ENCODE peak calls at places on chromosomes 11 and 22, in nine cellular contexts. N, O, J, R, S, Q, B, F and Y are unnamed samples.

GRCh38 chr11:9691865-9692264 is 28.0 kb downstream of the SWAP70 start:
- DNase-seq in N (no peak), O (peak), J (peak), R (no peak), S (no peak), Q (no peak), B (no peak), F (no peak), Y (no peak)

GRCh38 chr11:69234171-69234570 is 59.8 kb upstream of the MYEOV start:
- DNase-seq in N (no peak), O (no peak), J (no peak), R (no peak), S (peak), Q (no peak), B (no peak), F (no peak), Y (no peak)

GRCh38 chr22:46609175-46609690 is 11.0 kb upstream of the GRAMD4 start:
- DNase-seq in N (no peak), O (no peak), J (no peak), R (no peak), S (peak), Q (no peak), B (no peak), F (peak), Y (no peak)

GRCh38 chr22:40009953-40010751 is 15.4 kb downstream of the FAM83F start:
- DNase-seq in N (no peak), O (no peak), J (no peak), R (no peak), S (no peak), Q (no peak), B (no peak), F (no peak), Y (no peak)

GRCh38 chr11:68388595-68389198 is 71.9 kb upstream of the PPP6R3 start:
- DNase-seq in N (no peak), O (no peak), J (no peak), R (no peak), S (no peak), Q (no peak), B (no peak), F (no peak), Y (no peak)

GRCh38 chr22:33076368-33076767 is 18.2 kb upstream of the SYN3 start:
- DNase-seq in N (no peak), O (no peak), J (no peak), R (no peak), S (no peak), Q (no peak), B (no peak), F (no peak), Y (no peak)

GRCh38 chr11:122271167-122271566 is 155.2 kb upstream of the BLID start:
- DNase-seq in N (no peak), O (no peak), J (no peak), R (no peak), S (no peak), Q (no peak), B (no peak), F (no peak), Y (no peak)

GRCh38 chr11:69905611-69906452 is 86.6 kb upstream of the FGF3 start:
- DNase-seq in N (no peak), O (no peak), J (no peak), R (no peak), S (peak), Q (no peak), B (peak), F (peak), Y (no peak)

GRCh38 chr22:35610741-35611140 is 6.4 kb downstream of the MB start:
- DNase-seq in N (no peak), O (no peak), J (no peak), R (no peak), S (no peak), Q (no peak), B (no peak), F (no peak), Y (no peak)

GRCh38 chr11:35792148-35792845 is 129.7 kb downstream of the TRIM44 start:
- DNase-seq in N (no peak), O (no peak), J (no peak), R (no peak), S (peak), Q (no peak), B (no peak), F (no peak), Y (no peak)

GRCh38 chr11:83727251-83727650 is 441.1 kb upstream of the CCDC90B start:
- DNase-seq in N (no peak), O (no peak), J (no peak), R (no peak), S (no peak), Q (no peak), B (no peak), F (no peak), Y (no peak)
- TF ChIP-seq POLR2A in N (no peak), O (no peak), J (no peak), R (no peak), S (no peak), Q (no peak), B (no peak), F (no peak), Y (no peak)

GRCh38 chr11:117299351-117300300 is 8.5 kb downstream of the BACE1-AS start:
- DNase-seq in N (no peak), O (no peak), J (no peak), R (no peak), S (no peak), Q (no peak), B (no peak), F (no peak), Y (no peak)
- TF ChIP-seq POLR2AphosphoS5 in N (no peak), O (no peak), J (no peak), R (no peak), S (no peak), Q (no peak), B (no peak), F (no peak), Y (no peak)

GRCh38 chr22:20857247-20857643 is 1.4 kb downstream of the PI4KA start:
- DNase-seq in N (no peak), O (no peak), J (no peak), R (no peak), S (no peak), Q (no peak), B (peak), F (no peak), Y (no peak)
- H3K4me3 ChIP-seq in N (peak), O (peak), J (peak), R (peak), S (peak), Q (peak), B (peak), F (peak), Y (no peak)

GRCh38 chr11:7512525-7513209 is 1.1 kb upstream of the PPFIBP2 start:
- DNase-seq in N (no peak), O (no peak), J (peak), R (peak), S (peak), Q (peak), B (peak), F (peak), Y (peak)
- TF ChIP-seq POLR2A in N (peak), O (no peak), J (no peak), R (no peak), S (no peak), Q (no peak), B (no peak), F (no peak), Y (peak)

GRCh38 chr11:119875841-119876600 is 147.0 kb upstream of the NECTIN1 start:
- DNase-seq in N (no peak), O (no peak), J (no peak), R (no peak), S (no peak), Q (no peak), B (no peak), F (peak), Y (no peak)
- TF ChIP-seq POLR2AphosphoS5 in N (no peak), O (no peak), J (no peak), R (no peak), S (no peak), Q (no peak), B (no peak), F (no peak), Y (no peak)

DNA sequence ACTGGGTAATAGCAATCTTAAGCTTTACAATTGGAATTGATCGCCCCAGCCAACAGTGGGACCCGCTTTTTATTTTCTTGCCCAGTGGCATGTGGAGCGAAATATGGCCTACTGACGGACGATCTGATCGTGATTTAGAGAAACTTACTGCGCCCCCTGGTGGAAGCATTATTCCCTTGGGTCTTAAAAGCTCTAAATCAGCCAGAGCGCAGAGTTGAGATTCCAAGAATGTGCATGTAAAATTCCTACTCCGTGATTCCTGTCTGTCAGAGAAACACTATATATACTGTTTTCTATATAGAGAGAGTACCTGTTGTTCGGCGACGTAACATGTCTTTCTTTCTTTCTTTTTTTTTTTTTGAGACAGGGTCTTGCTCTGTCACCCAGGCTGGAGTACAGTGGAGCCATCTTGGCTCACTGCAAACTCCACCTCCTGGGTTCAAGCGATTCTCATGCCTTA is 3.7 kb upstream of the DPF2 start:
- DNase-seq in N (peak), O (peak), J (peak), R (peak), S (peak), Q (peak), B (peak), F (peak), Y (peak)
- H3K4me3 ChIP-seq in N (no peak), O (no peak), J (no peak), R (no peak), S (no peak), Q (no peak), B (no peak), F (peak), Y (no peak)

GRCh38 chr11:65117206-65118096 is at the start of gene ZNHIT2:
- DNase-seq in N (peak), O (peak), J (peak), R (peak), S (peak), Q (peak), B (peak), F (peak), Y (peak)
- TF ChIP-seq POLR2A in N (peak), O (peak), J (peak), R (no peak), S (peak), Q (peak), B (peak), F (no peak), Y (peak)

GRCh38 chr22:27685515-27685914 is 116.0 kb downstream of the MN1 start:
- DNase-seq in N (no peak), O (no peak), J (no peak), R (no peak), S (peak), Q (no peak), B (peak), F (no peak), Y (no peak)
- TF ChIP-seq POLR2AphosphoS5 in N (no peak), O (no peak), J (no peak), R (no peak), S (no peak), Q (no peak), B (no peak), F (no peak), Y (no peak)